ENCODE peak calls at places on chromosomes 6 and 20, in nine cellular contexts. One of them, this sample, is unnamed.

GRCh38 chr20:48411906-48412305 is 415.9 kb downstream of the PREX1 start:
- DNase-seq in cardiac muscle cell: no peak
- DNase-seq in fibroblast of lung: no peak
- DNase-seq in AG04449: no peak
- DNase-seq in stimulated activated CD4-positive, alpha-beta T cell treated with anti-CD3 and anti-CD28 coated beads, Interleukin-4, amount 100 ng/mL, for 4 hours: no peak
- DNase-seq in neural crest cell: no peak
- DNase-seq in left cardiac atrium: no peak
- DNase-seq in epithelial cell of proximal tubule: no peak
- DNase-seq in HS-5: no peak
- DNase-seq in this sample: no peak

GRCh38 chr20:13525225-13525940 is 113.3 kb downstream of the TASP1 start:
- DNase-seq in cardiac muscle cell: peak; percentile 81
- DNase-seq in fibroblast of lung: peak; percentile 93
- DNase-seq in AG04449: peak; percentile 86
- DNase-seq in stimulated activated CD4-positive, alpha-beta T cell treated with anti-CD3 and anti-CD28 coated beads, Interleukin-4, amount 100 ng/mL, for 4 hours: no peak
- DNase-seq in neural crest cell: no peak
- DNase-seq in left cardiac atrium: no peak
- DNase-seq in epithelial cell of proximal tubule: peak; percentile 84
- DNase-seq in HS-5: peak; percentile 88
- DNase-seq in this sample: no peak

GRCh38 chr6:163457637-163458561 is 43.4 kb downstream of the QKI start:
- DNase-seq in cardiac muscle cell: peak; percentile 93
- DNase-seq in fibroblast of lung: peak; percentile 94
- DNase-seq in AG04449: peak; percentile 85
- DNase-seq in stimulated activated CD4-positive, alpha-beta T cell treated with anti-CD3 and anti-CD28 coated beads, Interleukin-4, amount 100 ng/mL, for 4 hours: no peak
- DNase-seq in neural crest cell: no peak
- DNase-seq in left cardiac atrium: no peak
- DNase-seq in epithelial cell of proximal tubule: peak; percentile 77
- DNase-seq in HS-5: peak; percentile 71
- DNase-seq in this sample: no peak

GRCh38 chr6:112018619-112019416 is 35.1 kb upstream of the CCN6 start:
- DNase-seq in cardiac muscle cell: peak; percentile 51
- DNase-seq in fibroblast of lung: peak; percentile 60
- DNase-seq in AG04449: no peak
- DNase-seq in stimulated activated CD4-positive, alpha-beta T cell treated with anti-CD3 and anti-CD28 coated beads, Interleukin-4, amount 100 ng/mL, for 4 hours: no peak
- DNase-seq in neural crest cell: no peak
- DNase-seq in left cardiac atrium: peak; percentile 58
- DNase-seq in epithelial cell of proximal tubule: no peak
- DNase-seq in HS-5: no peak
- DNase-seq in this sample: no peak

GRCh38 chr6:129252377-129253071 is 369.6 kb downstream of the LAMA2 start:
- DNase-seq in cardiac muscle cell: no peak
- DNase-seq in fibroblast of lung: peak; percentile 57
- DNase-seq in AG04449: no peak
- DNase-seq in stimulated activated CD4-positive, alpha-beta T cell treated with anti-CD3 and anti-CD28 coated beads, Interleukin-4, amount 100 ng/mL, for 4 hours: no peak
- DNase-seq in neural crest cell: no peak
- DNase-seq in left cardiac atrium: no peak
- DNase-seq in epithelial cell of proximal tubule: no peak
- DNase-seq in HS-5: no peak
- DNase-seq in this sample: no peak

GRCh38 chr6:145507251-145507650 is 228.1 kb downstream of the EPM2A start:
- DNase-seq in cardiac muscle cell: no peak
- DNase-seq in fibroblast of lung: no peak
- DNase-seq in AG04449: no peak
- DNase-seq in stimulated activated CD4-positive, alpha-beta T cell treated with anti-CD3 and anti-CD28 coated beads, Interleukin-4, amount 100 ng/mL, for 4 hours: no peak
- DNase-seq in neural crest cell: no peak
- DNase-seq in left cardiac atrium: no peak
- DNase-seq in epithelial cell of proximal tubule: no peak
- DNase-seq in HS-5: no peak
- DNase-seq in this sample: no peak

GRCh38 chr6:123508290-123508689 is 128.5 kb downstream of the TRDN start:
- DNase-seq in cardiac muscle cell: no peak
- DNase-seq in fibroblast of lung: no peak
- DNase-seq in AG04449: no peak
- DNase-seq in stimulated activated CD4-positive, alpha-beta T cell treated with anti-CD3 and anti-CD28 coated beads, Interleukin-4, amount 100 ng/mL, for 4 hours: no peak
- DNase-seq in neural crest cell: no peak
- DNase-seq in left cardiac atrium: no peak
- DNase-seq in epithelial cell of proximal tubule: no peak
- DNase-seq in HS-5: no peak
- DNase-seq in this sample: no peak

GRCh38 chr6:107866606-107867301 is 42.6 kb upstream of the SCML4 start:
- DNase-seq in cardiac muscle cell: peak; percentile 55
- DNase-seq in fibroblast of lung: peak; percentile 50
- DNase-seq in AG04449: no peak
- DNase-seq in stimulated activated CD4-positive, alpha-beta T cell treated with anti-CD3 and anti-CD28 coated beads, Interleukin-4, amount 100 ng/mL, for 4 hours: no peak
- DNase-seq in neural crest cell: peak; percentile 21
- DNase-seq in left cardiac atrium: no peak
- DNase-seq in epithelial cell of proximal tubule: no peak
- DNase-seq in HS-5: no peak
- DNase-seq in this sample: no peak

GRCh38 chr20:49697071-49697470 is 16.6 kb downstream of the B4GALT5 start:
- DNase-seq in cardiac muscle cell: no peak
- DNase-seq in fibroblast of lung: no peak
- DNase-seq in AG04449: no peak
- DNase-seq in stimulated activated CD4-positive, alpha-beta T cell treated with anti-CD3 and anti-CD28 coated beads, Interleukin-4, amount 100 ng/mL, for 4 hours: no peak
- DNase-seq in neural crest cell: no peak
- DNase-seq in left cardiac atrium: no peak
- DNase-seq in epithelial cell of proximal tubule: no peak
- DNase-seq in HS-5: no peak
- DNase-seq in this sample: no peak

GRCh38 chr6:1970151-1970561 is 275.2 kb downstream of the GMDS start:
- DNase-seq in cardiac muscle cell: peak; percentile 46
- DNase-seq in fibroblast of lung: peak; percentile 54
- DNase-seq in AG04449: no peak
- DNase-seq in stimulated activated CD4-positive, alpha-beta T cell treated with anti-CD3 and anti-CD28 coated beads, Interleukin-4, amount 100 ng/mL, for 4 hours: no peak
- DNase-seq in neural crest cell: no peak
- DNase-seq in left cardiac atrium: no peak
- DNase-seq in epithelial cell of proximal tubule: no peak
- DNase-seq in HS-5: no peak
- DNase-seq in this sample: no peak

GRCh38 chr6:77566235-77566634 is 86.6 kb upstream of the MEI4 start:
- DNase-seq in cardiac muscle cell: no peak
- DNase-seq in fibroblast of lung: no peak
- DNase-seq in AG04449: no peak
- DNase-seq in stimulated activated CD4-positive, alpha-beta T cell treated with anti-CD3 and anti-CD28 coated beads, Interleukin-4, amount 100 ng/mL, for 4 hours: no peak
- DNase-seq in neural crest cell: no peak
- DNase-seq in left cardiac atrium: no peak
- DNase-seq in epithelial cell of proximal tubule: no peak
- DNase-seq in HS-5: no peak
- DNase-seq in this sample: no peak

GRCh38 chr6:20572940-20573339 is 38.7 kb downstream of the CDKAL1 start:
- DNase-seq in cardiac muscle cell: peak; percentile 76
- DNase-seq in fibroblast of lung: peak; percentile 74
- DNase-seq in AG04449: no peak
- DNase-seq in stimulated activated CD4-positive, alpha-beta T cell treated with anti-CD3 and anti-CD28 coated beads, Interleukin-4, amount 100 ng/mL, for 4 hours: no peak
- DNase-seq in neural crest cell: no peak
- DNase-seq in left cardiac atrium: no peak
- DNase-seq in epithelial cell of proximal tubule: peak; percentile 16
- DNase-seq in HS-5: peak; percentile 32
- DNase-seq in this sample: no peak

GRCh38 chr6:11494786-11495564 is 42.6 kb upstream of the TMEM170B start:
- DNase-seq in cardiac muscle cell: no peak
- DNase-seq in fibroblast of lung: no peak
- DNase-seq in AG04449: no peak
- DNase-seq in stimulated activated CD4-positive, alpha-beta T cell treated with anti-CD3 and anti-CD28 coated beads, Interleukin-4, amount 100 ng/mL, for 4 hours: no peak
- DNase-seq in neural crest cell: no peak
- DNase-seq in left cardiac atrium: no peak
- DNase-seq in epithelial cell of proximal tubule: no peak
- DNase-seq in HS-5: no peak
- DNase-seq in this sample: no peak

GRCh38 chr20:63330940-63331339 is 30.2 kb downstream of the CHRNA4 start:
- DNase-seq in cardiac muscle cell: no peak
- DNase-seq in fibroblast of lung: no peak
- DNase-seq in AG04449: no peak
- DNase-seq in stimulated activated CD4-positive, alpha-beta T cell treated with anti-CD3 and anti-CD28 coated beads, Interleukin-4, amount 100 ng/mL, for 4 hours: no peak
- DNase-seq in neural crest cell: no peak
- DNase-seq in left cardiac atrium: no peak
- DNase-seq in epithelial cell of proximal tubule: no peak
- DNase-seq in HS-5: no peak
- DNase-seq in this sample: no peak

GRCh38 chr6:36962874-36963273 is 8.3 kb downstream of the PI16 start:
- DNase-seq in cardiac muscle cell: peak; percentile 71
- DNase-seq in fibroblast of lung: peak; percentile 57
- DNase-seq in AG04449: no peak
- DNase-seq in stimulated activated CD4-positive, alpha-beta T cell treated with anti-CD3 and anti-CD28 coated beads, Interleukin-4, amount 100 ng/mL, for 4 hours: peak; percentile 62
- DNase-seq in neural crest cell: peak; percentile 63
- DNase-seq in left cardiac atrium: peak; percentile 65
- DNase-seq in epithelial cell of proximal tubule: no peak
- DNase-seq in HS-5: no peak
- DNase-seq in this sample: peak; percentile 71

GRCh38 chr20:1934162-1934561 is 39.0 kb downstream of the SIRPA start:
- DNase-seq in cardiac muscle cell: peak; percentile 96
- DNase-seq in fibroblast of lung: peak; percentile 94
- DNase-seq in AG04449: peak; percentile 63
- DNase-seq in stimulated activated CD4-positive, alpha-beta T cell treated with anti-CD3 and anti-CD28 coated beads, Interleukin-4, amount 100 ng/mL, for 4 hours: no peak
- DNase-seq in neural crest cell: no peak
- DNase-seq in left cardiac atrium: no peak
- DNase-seq in epithelial cell of proximal tubule: no peak
- DNase-seq in HS-5: peak; percentile 73
- DNase-seq in this sample: no peak

GRCh38 chr20:419556-420168 is 11.6 kb downstream of the RBCK1 start:
- DNase-seq in cardiac muscle cell: no peak
- DNase-seq in fibroblast of lung: no peak
- DNase-seq in AG04449: no peak
- DNase-seq in stimulated activated CD4-positive, alpha-beta T cell treated with anti-CD3 and anti-CD28 coated beads, Interleukin-4, amount 100 ng/mL, for 4 hours: no peak
- DNase-seq in neural crest cell: no peak
- DNase-seq in left cardiac atrium: no peak
- DNase-seq in epithelial cell of proximal tubule: no peak
- DNase-seq in HS-5: no peak
- DNase-seq in this sample: no peak

GRCh38 chr6:93779086-93779858 is 359.9 kb upstream of the EPHA7 start:
- DNase-seq in cardiac muscle cell: peak; percentile 78
- DNase-seq in fibroblast of lung: peak; percentile 48
- DNase-seq in AG04449: no peak
- DNase-seq in stimulated activated CD4-positive, alpha-beta T cell treated with anti-CD3 and anti-CD28 coated beads, Interleukin-4, amount 100 ng/mL, for 4 hours: no peak
- DNase-seq in neural crest cell: no peak
- DNase-seq in left cardiac atrium: no peak
- DNase-seq in epithelial cell of proximal tubule: peak; percentile 55
- DNase-seq in HS-5: no peak
- DNase-seq in this sample: peak; percentile 38

GRCh38 chr6:148720371-148720770 is 26.5 kb upstream of the UST start:
- DNase-seq in cardiac muscle cell: peak; percentile 66
- DNase-seq in fibroblast of lung: peak; percentile 22
- DNase-seq in AG04449: no peak
- DNase-seq in stimulated activated CD4-positive, alpha-beta T cell treated with anti-CD3 and anti-CD28 coated beads, Interleukin-4, amount 100 ng/mL, for 4 hours: no peak
- DNase-seq in neural crest cell: no peak
- DNase-seq in left cardiac atrium: no peak
- DNase-seq in epithelial cell of proximal tubule: no peak
- DNase-seq in HS-5: no peak
- DNase-seq in this sample: no peak

GRCh38 chr20:20611165-20611564 is 101.3 kb downstream of the RALGAPA2 start:
- DNase-seq in cardiac muscle cell: no peak
- DNase-seq in fibroblast of lung: peak; percentile 21
- DNase-seq in AG04449: no peak
- DNase-seq in stimulated activated CD4-positive, alpha-beta T cell treated with anti-CD3 and anti-CD28 coated beads, Interleukin-4, amount 100 ng/mL, for 4 hours: no peak
- DNase-seq in neural crest cell: no peak
- DNase-seq in left cardiac atrium: no peak
- DNase-seq in epithelial cell of proximal tubule: no peak
- DNase-seq in HS-5: no peak
- DNase-seq in this sample: no peak

GRCh38 chr6:161257778-161258457 is 15.9 kb downstream of the AGPAT4 start:
- DNase-seq in cardiac muscle cell: peak; percentile 72
- DNase-seq in fibroblast of lung: peak; percentile 99
- DNase-seq in AG04449: peak; percentile 73
- DNase-seq in stimulated activated CD4-positive, alpha-beta T cell treated with anti-CD3 and anti-CD28 coated beads, Interleukin-4, amount 100 ng/mL, for 4 hours: no peak
- DNase-seq in neural crest cell: no peak
- DNase-seq in left cardiac atrium: peak; percentile 35
- DNase-seq in epithelial cell of proximal tubule: no peak
- DNase-seq in HS-5: peak; percentile 88
- DNase-seq in this sample: no peak

GRCh38 chr6:53887318-53887717 is 92.5 kb downstream of the LRRC1 start:
- DNase-seq in cardiac muscle cell: no peak
- DNase-seq in fibroblast of lung: no peak
- DNase-seq in AG04449: no peak
- DNase-seq in stimulated activated CD4-positive, alpha-beta T cell treated with anti-CD3 and anti-CD28 coated beads, Interleukin-4, amount 100 ng/mL, for 4 hours: no peak
- DNase-seq in neural crest cell: no peak
- DNase-seq in left cardiac atrium: no peak
- DNase-seq in epithelial cell of proximal tubule: no peak
- DNase-seq in HS-5: no peak
- DNase-seq in this sample: no peak

GRCh38 chr6:108838101-108838717 is 10.0 kb upstream of the ARMC2 start:
- DNase-seq in cardiac muscle cell: peak; percentile 19
- DNase-seq in fibroblast of lung: peak; percentile 14
- DNase-seq in AG04449: no peak
- DNase-seq in stimulated activated CD4-positive, alpha-beta T cell treated with anti-CD3 and anti-CD28 coated beads, Interleukin-4, amount 100 ng/mL, for 4 hours: no peak
- DNase-seq in neural crest cell: no peak
- DNase-seq in left cardiac atrium: no peak
- DNase-seq in epithelial cell of proximal tubule: no peak
- DNase-seq in HS-5: no peak
- DNase-seq in this sample: peak; percentile 43

GRCh38 chr6:108809211-108809610 is 39.0 kb upstream of the ARMC2 start:
- DNase-seq in cardiac muscle cell: no peak
- DNase-seq in fibroblast of lung: no peak
- DNase-seq in AG04449: no peak
- DNase-seq in stimulated activated CD4-positive, alpha-beta T cell treated with anti-CD3 and anti-CD28 coated beads, Interleukin-4, amount 100 ng/mL, for 4 hours: no peak
- DNase-seq in neural crest cell: no peak
- DNase-seq in left cardiac atrium: no peak
- DNase-seq in epithelial cell of proximal tubule: no peak
- DNase-seq in HS-5: no peak
- DNase-seq in this sample: no peak